ENCODE peak calls at places on chromosome 1, in ten cellular contexts. One of them, this sample, is unnamed.

GRCh38 chr1:76764638-76765572 is 102.4 kb upstream of the ST6GALNAC5 start:
- DNase-seq in heart left ventricle: peak; percentile 62
- DNase-seq in K562: no peak
- DNase-seq in left ventricle myocardium inferior: peak; percentile 12
- DNase-seq in AG04450: no peak
- DNase-seq in cardiac muscle cell: peak; percentile 50
- DNase-seq in upper lobe of right lung: no peak
- DNase-seq in HCT116: no peak
- DNase-seq in tibial artery: no peak
- DNase-seq in IMR-90: no peak
- DNase-seq in this sample: no peak

GRCh38 chr1:184892116-184892515 is 82.2 kb downstream of the NIBAN1 start:
- DNase-seq in heart left ventricle: no peak
- DNase-seq in left ventricle myocardium inferior: no peak
- DNase-seq in K562: no peak
- DNase-seq in cardiac muscle cell: no peak
- DNase-seq in upper lobe of right lung: no peak
- DNase-seq in IMR-90: peak; percentile 27
- DNase-seq in tibial artery: no peak
- DNase-seq in HCT116: no peak
- DNase-seq in AG04450: no peak
- DNase-seq in this sample: no peak

GRCh38 chr1:160129558-160129957 is 14.0 kb downstream of the ATP1A2 start:
- DNase-seq in AG04450: no peak
- DNase-seq in heart left ventricle: no peak
- DNase-seq in cardiac muscle cell: no peak
- DNase-seq in tibial artery: no peak
- DNase-seq in HCT116: no peak
- DNase-seq in left ventricle myocardium inferior: no peak
- DNase-seq in upper lobe of right lung: peak; percentile 15
- DNase-seq in K562: no peak
- DNase-seq in IMR-90: no peak
- DNase-seq in this sample: no peak

GRCh38 chr1:25825605-25826004 is 5.9 kb downstream of the MTFR1L start:
- DNase-seq in upper lobe of right lung: no peak
- DNase-seq in tibial artery: no peak
- DNase-seq in K562: no peak
- DNase-seq in left ventricle myocardium inferior: no peak
- DNase-seq in cardiac muscle cell: no peak
- DNase-seq in IMR-90: no peak
- DNase-seq in heart left ventricle: no peak
- DNase-seq in AG04450: no peak
- DNase-seq in HCT116: no peak
- DNase-seq in this sample: no peak

GRCh38 chr1:6347641-6348487 is 45.7 kb downstream of the ACOT7 start:
- DNase-seq in K562: peak; percentile 70
- DNase-seq in heart left ventricle: no peak
- DNase-seq in left ventricle myocardium inferior: peak; percentile 32
- DNase-seq in tibial artery: no peak
- DNase-seq in AG04450: no peak
- DNase-seq in cardiac muscle cell: peak; percentile 48
- DNase-seq in IMR-90: peak; percentile 19
- DNase-seq in HCT116: no peak
- DNase-seq in upper lobe of right lung: no peak
- DNase-seq in this sample: peak; percentile 25

GRCh38 chr1:13893456-13893855 is 193.5 kb downstream of the PRDM2 start:
- DNase-seq in AG04450: no peak
- DNase-seq in K562: no peak
- DNase-seq in cardiac muscle cell: no peak
- DNase-seq in left ventricle myocardium inferior: no peak
- DNase-seq in upper lobe of right lung: no peak
- DNase-seq in IMR-90: no peak
- DNase-seq in HCT116: no peak
- DNase-seq in heart left ventricle: no peak
- DNase-seq in tibial artery: no peak
- DNase-seq in this sample: no peak

GRCh38 chr1:183580281-183580682 is 10.0 kb downstream of the NCF2 start:
- DNase-seq in AG04450: no peak
- DNase-seq in cardiac muscle cell: peak; percentile 33
- DNase-seq in upper lobe of right lung: no peak
- DNase-seq in left ventricle myocardium inferior: no peak
- DNase-seq in K562: peak; percentile 48
- DNase-seq in HCT116: peak; percentile 48
- DNase-seq in tibial artery: peak; percentile 41
- DNase-seq in IMR-90: no peak
- DNase-seq in heart left ventricle: no peak
- DNase-seq in this sample: peak; percentile 44

GRCh38 chr1:160284220-160284781 is 632 bp downstream of the PEX19 start:
- DNase-seq in HCT116: no peak
- DNase-seq in AG04450: peak; percentile 27
- DNase-seq in left ventricle myocardium inferior: no peak
- DNase-seq in K562: peak; percentile 37
- DNase-seq in upper lobe of right lung: no peak
- DNase-seq in IMR-90: peak; percentile 76
- DNase-seq in heart left ventricle: no peak
- DNase-seq in cardiac muscle cell: peak; percentile 87
- DNase-seq in tibial artery: peak; percentile 42
- DNase-seq in this sample: peak; percentile 12

GRCh38 chr1:2786329-2787162 is 14.9 kb downstream of the TTC34 start:
- DNase-seq in HCT116: no peak
- DNase-seq in K562: peak; percentile 50
- DNase-seq in AG04450: no peak
- DNase-seq in left ventricle myocardium inferior: peak; percentile 45
- DNase-seq in IMR-90: no peak
- DNase-seq in tibial artery: no peak
- DNase-seq in upper lobe of right lung: peak; percentile 80
- DNase-seq in heart left ventricle: peak; percentile 79
- DNase-seq in cardiac muscle cell: no peak
- DNase-seq in this sample: no peak

GRCh38 chr1:2787163-2787911 is 14.2 kb downstream of the TTC34 start:
- DNase-seq in cardiac muscle cell: no peak
- DNase-seq in K562: no peak
- DNase-seq in HCT116: no peak
- DNase-seq in IMR-90: no peak
- DNase-seq in tibial artery: no peak
- DNase-seq in left ventricle myocardium inferior: no peak
- DNase-seq in heart left ventricle: peak; percentile 31
- DNase-seq in upper lobe of right lung: peak; percentile 61
- DNase-seq in AG04450: no peak
- DNase-seq in this sample: no peak

GRCh38 chr1:2783435-2784397 is 17.8 kb downstream of the TTC34 start:
- DNase-seq in cardiac muscle cell: no peak
- DNase-seq in K562: no peak
- DNase-seq in IMR-90: no peak
- DNase-seq in HCT116: no peak
- DNase-seq in left ventricle myocardium inferior: no peak
- DNase-seq in AG04450: no peak
- DNase-seq in tibial artery: no peak
- DNase-seq in heart left ventricle: peak; percentile 51
- DNase-seq in upper lobe of right lung: no peak
- DNase-seq in this sample: no peak

GRCh38 chr1:2784854-2785630 is 16.5 kb downstream of the TTC34 start:
- DNase-seq in upper lobe of right lung: no peak
- DNase-seq in left ventricle myocardium inferior: no peak
- DNase-seq in heart left ventricle: peak; percentile 26
- DNase-seq in IMR-90: no peak
- DNase-seq in K562: no peak
- DNase-seq in tibial artery: no peak
- DNase-seq in cardiac muscle cell: no peak
- DNase-seq in HCT116: no peak
- DNase-seq in AG04450: no peak
- DNase-seq in this sample: no peak

DNA sequence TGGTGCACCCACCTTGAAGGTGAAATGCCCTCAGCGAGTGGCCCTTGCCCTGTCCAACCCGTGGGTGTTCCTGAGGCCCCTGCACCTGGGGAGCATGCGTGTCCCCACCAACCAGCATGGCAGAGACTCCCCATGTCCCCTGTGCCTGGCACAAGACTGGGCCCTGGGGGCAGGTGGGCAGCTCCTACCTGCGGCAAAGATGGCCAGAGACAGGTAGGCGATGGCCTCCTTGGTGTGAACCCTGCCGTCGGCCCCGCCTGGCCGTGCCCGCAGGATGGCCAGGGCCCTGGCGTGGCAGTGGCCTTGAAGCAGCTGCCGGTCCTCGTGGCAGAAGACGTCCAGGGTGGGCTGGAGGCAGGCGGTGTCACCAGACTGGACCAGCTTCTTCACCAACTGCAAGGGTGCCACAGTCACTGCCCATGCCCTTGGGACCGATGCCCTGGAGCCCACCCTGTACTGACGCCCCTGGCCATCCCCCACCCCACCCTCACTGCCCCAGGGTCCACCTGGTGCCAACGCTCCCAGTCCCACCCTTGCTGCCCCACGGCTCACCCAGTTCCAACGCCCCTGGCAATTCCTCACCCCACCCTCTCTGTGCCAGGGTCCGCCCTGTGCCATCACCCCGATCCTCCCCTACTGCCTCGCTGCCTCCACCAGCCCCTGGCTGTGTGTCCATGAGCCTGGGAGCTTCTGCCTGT is 15.7 kb downstream of the TTC34 start:
- DNase-seq in left ventricle myocardium inferior: no peak
- DNase-seq in cardiac muscle cell: no peak
- DNase-seq in AG04450: no peak
- DNase-seq in upper lobe of right lung: peak; percentile 60
- DNase-seq in IMR-90: no peak
- DNase-seq in heart left ventricle: peak; percentile 59
- DNase-seq in K562: no peak
- DNase-seq in tibial artery: no peak
- DNase-seq in HCT116: no peak
- DNase-seq in this sample: no peak
- H3K9me3 ChIP-seq in left ventricle myocardium inferior: peaks cover 24% of the 10 kb centered on the region
- H3K9me3 ChIP-seq in cardiac muscle cell: peaks cover 8% of the 10 kb centered on the region
- H3K9me3 ChIP-seq in AG04450: peaks cover 76% of the 10 kb centered on the region
- H3K9me3 ChIP-seq in upper lobe of right lung: peaks cover 4% of the 10 kb centered on the region
- H3K9me3 ChIP-seq in IMR-90: peaks cover 54% of the 10 kb centered on the region
- H3K9me3 ChIP-seq in heart left ventricle: peaks cover 18% of the 10 kb centered on the region
- H3K9me3 ChIP-seq in K562: no peaks in the 10 kb centered on the region
- H3K9me3 ChIP-seq in tibial artery: peaks cover 20% of the 10 kb centered on the region
- H3K9me3 ChIP-seq in HCT116: peaks cover 10% of the 10 kb centered on the region
- H3K9me3 ChIP-seq in this sample: no peaks in the 10 kb centered on the region

GRCh38 chr1:89068291-89068690 is 3.3 kb upstream of the GBP1 start:
- DNase-seq in AG04450: peak; percentile 20
- DNase-seq in HCT116: no peak
- DNase-seq in left ventricle myocardium inferior: no peak
- DNase-seq in cardiac muscle cell: peak; percentile 25
- DNase-seq in upper lobe of right lung: no peak
- DNase-seq in IMR-90: peak; percentile 73
- DNase-seq in heart left ventricle: no peak
- DNase-seq in tibial artery: no peak
- DNase-seq in K562: no peak
- DNase-seq in this sample: no peak

GRCh38 chr1:89065077-89065868 is at the start of gene GBP1:
- DNase-seq in K562: no peak
- DNase-seq in tibial artery: no peak
- DNase-seq in heart left ventricle: no peak
- DNase-seq in cardiac muscle cell: peak; percentile 90
- DNase-seq in left ventricle myocardium inferior: no peak
- DNase-seq in HCT116: no peak
- DNase-seq in IMR-90: peak; percentile 88
- DNase-seq in AG04450: peak; percentile 78
- DNase-seq in upper lobe of right lung: no peak
- DNase-seq in this sample: no peak

GRCh38 chr1:89069955-89070354 is 4.9 kb upstream of the GBP1 start:
- DNase-seq in AG04450: no peak
- DNase-seq in HCT116: no peak
- DNase-seq in cardiac muscle cell: no peak
- DNase-seq in tibial artery: no peak
- DNase-seq in heart left ventricle: no peak
- DNase-seq in left ventricle myocardium inferior: no peak
- DNase-seq in IMR-90: no peak
- DNase-seq in K562: no peak
- DNase-seq in upper lobe of right lung: no peak
- DNase-seq in this sample: no peak

DNA sequence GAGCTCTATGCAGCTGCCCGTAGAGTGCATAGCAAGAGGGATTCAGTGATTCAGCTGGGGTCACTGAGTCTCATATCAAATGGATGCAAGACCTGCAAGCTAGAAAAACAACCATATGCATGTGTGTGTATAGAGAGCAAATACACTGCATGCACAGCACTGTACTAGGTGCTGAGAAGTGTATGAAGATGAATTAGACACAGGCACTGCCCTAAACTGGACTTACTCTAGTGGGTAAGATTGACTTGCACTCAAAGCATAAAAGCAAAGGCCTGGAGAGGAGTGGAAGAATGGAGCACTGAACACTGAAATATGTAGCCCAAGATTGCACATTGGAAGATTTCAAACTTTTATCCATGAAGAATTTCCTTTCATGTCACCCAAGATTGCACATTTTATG is 5.5 kb upstream of the GBP1 start:
- DNase-seq in upper lobe of right lung: no peak
- DNase-seq in IMR-90: no peak
- DNase-seq in K562: no peak
- DNase-seq in tibial artery: no peak
- DNase-seq in left ventricle myocardium inferior: no peak
- DNase-seq in heart left ventricle: no peak
- DNase-seq in AG04450: no peak
- DNase-seq in HCT116: no peak
- DNase-seq in cardiac muscle cell: no peak
- DNase-seq in this sample: no peak
- H3K4me3 ChIP-seq in upper lobe of right lung: peak overlapping the region; percentile 28
- H3K4me3 ChIP-seq in IMR-90: no peak overlapping the region
- H3K4me3 ChIP-seq in K562: no peak overlapping the region
- H3K4me3 ChIP-seq in tibial artery: peak overlapping the region; percentile 24
- H3K4me3 ChIP-seq in left ventricle myocardium inferior: peak overlapping the region; percentile 50
- H3K4me3 ChIP-seq in heart left ventricle: peak overlapping the region; percentile 38
- H3K4me3 ChIP-seq in AG04450: no peak overlapping the region
- H3K4me3 ChIP-seq in HCT116: no peak overlapping the region
- H3K4me3 ChIP-seq in cardiac muscle cell: no peak overlapping the region
- H3K4me3 ChIP-seq in this sample: no peak overlapping the region

DNA sequence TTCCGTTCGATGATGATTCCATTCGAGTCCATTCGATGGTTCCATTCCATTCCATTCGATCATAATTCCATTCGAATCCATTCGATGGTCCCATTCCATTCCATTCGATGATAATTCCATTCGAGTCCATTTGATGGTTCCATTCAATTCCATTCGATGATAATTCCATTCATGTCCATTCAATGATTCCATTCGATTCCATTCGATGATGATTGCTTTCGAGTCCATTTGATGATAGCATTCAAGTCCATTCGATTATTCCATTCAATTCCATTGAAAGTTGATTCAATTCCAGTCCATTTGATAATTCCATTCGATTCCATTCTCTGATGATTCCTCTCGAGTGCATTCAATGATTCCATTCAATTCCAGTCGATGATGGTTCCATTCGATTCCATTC is 3895.3 kb downstream of the SRGAP2C start:
- DNase-seq in IMR-90: no peak
- DNase-seq in heart left ventricle: no peak
- DNase-seq in tibial artery: no peak
- DNase-seq in K562: no peak
- DNase-seq in upper lobe of right lung: no peak
- DNase-seq in AG04450: no peak
- DNase-seq in HCT116: no peak
- DNase-seq in left ventricle myocardium inferior: no peak
- DNase-seq in cardiac muscle cell: no peak
- DNase-seq in this sample: no peak
- H3K9me3 ChIP-seq in IMR-90: peaks cover 4% of the 10 kb centered on the region
- H3K9me3 ChIP-seq in heart left ventricle: peaks cover 68% of the 10 kb centered on the region
- H3K9me3 ChIP-seq in tibial artery: peaks cover 15% of the 10 kb centered on the region
- H3K9me3 ChIP-seq in K562: peaks cover 2% of the 10 kb centered on the region
- H3K9me3 ChIP-seq in upper lobe of right lung: peaks cover 31% of the 10 kb centered on the region
- H3K9me3 ChIP-seq in AG04450: peaks cover 19% of the 10 kb centered on the region
- H3K9me3 ChIP-seq in HCT116: peaks cover 38% of the 10 kb centered on the region
- H3K9me3 ChIP-seq in left ventricle myocardium inferior: peaks cover 93% of the 10 kb centered on the region
- H3K9me3 ChIP-seq in cardiac muscle cell: peaks cover 13% of the 10 kb centered on the region
- H3K9me3 ChIP-seq in this sample: no peaks in the 10 kb centered on the region

DNA sequence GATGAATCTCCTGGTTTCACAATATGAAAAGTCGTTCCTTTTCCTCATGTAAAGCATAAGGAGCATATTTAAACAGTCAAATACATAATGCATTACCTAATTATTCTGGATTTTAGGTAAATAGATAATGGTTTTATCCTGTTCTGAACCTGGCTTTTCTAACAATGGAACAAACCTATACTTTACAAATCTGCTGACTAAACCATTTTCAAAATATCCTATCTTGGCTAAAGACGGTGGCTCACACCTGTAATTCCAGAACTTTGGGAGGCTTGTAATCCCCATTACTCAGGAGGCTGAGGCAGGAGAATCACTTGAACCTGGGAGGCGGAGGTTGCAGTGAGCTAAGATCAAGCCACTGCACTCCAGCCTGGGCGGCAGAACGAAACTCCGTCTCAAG is 2.9 kb downstream of the SMIM12 start:
- DNase-seq in K562: no peak
- DNase-seq in HCT116: no peak
- DNase-seq in tibial artery: no peak
- DNase-seq in upper lobe of right lung: no peak
- DNase-seq in cardiac muscle cell: no peak
- DNase-seq in left ventricle myocardium inferior: no peak
- DNase-seq in AG04450: no peak
- DNase-seq in IMR-90: no peak
- DNase-seq in heart left ventricle: no peak
- DNase-seq in this sample: no peak
- H3K4me3 ChIP-seq in K562: no peak overlapping the region
- H3K4me3 ChIP-seq in HCT116: no peak overlapping the region
- H3K4me3 ChIP-seq in tibial artery: no peak overlapping the region
- H3K4me3 ChIP-seq in upper lobe of right lung: no peak overlapping the region
- H3K4me3 ChIP-seq in cardiac muscle cell: no peak overlapping the region
- H3K4me3 ChIP-seq in left ventricle myocardium inferior: no peak overlapping the region
- H3K4me3 ChIP-seq in AG04450: no peak overlapping the region
- H3K4me3 ChIP-seq in IMR-90: no peak overlapping the region
- H3K4me3 ChIP-seq in heart left ventricle: no peak overlapping the region
- H3K4me3 ChIP-seq in this sample: no peak overlapping the region